ENCODE peak calls at places on chromosomes 3 and 15, in ten cellular contexts. M is AG09309; W is activated T-cell treated with anti-CD3 and anti-CD28 coated beads for 24 hours; O is fibroblast of gingiva; Q is stimulated activated CD8-positive, alpha-beta memory T cell treated with anti-CD3 and anti-CD28 coated beads, Interleukin-4, amount 100 ng/mL, for 1 hour; K is left ventricle myocardium superior; V is A549; U is fibroblast of the aortic adventitia; J is bronchial epithelial cell; N is nephron progenitor cell. A is an unnamed sample.
A peak's percentile ranks its signal among the peaks of the same experiment; 100 is the strongest.

GRCh38 chr3:57048728-57049127 is 11.7 kb upstream of the SPATA12 start:
- DNase-seq in M (no peak), W (no peak), O (no peak), Q (no peak), K (no peak), V (no peak), U (no peak), J (peak; percentile 27), N (no peak), A (no peak)

GRCh38 chr15:89645680-89646079 is 9.6 kb downstream of the KIF7 start:
- DNase-seq in M (no peak), W (no peak), O (no peak), Q (no peak), K (no peak), V (no peak), U (no peak), J (no peak), N (no peak), A (no peak)

GRCh38 chr3:187946031-187946691 is 200.9 kb upstream of the BCL6 start:
- DNase-seq in M (no peak), W (no peak), O (peak; percentile 61), Q (no peak), K (no peak), V (no peak), U (peak; percentile 68), J (peak; percentile 26), N (no peak), A (no peak)

GRCh38 chr3:179452872-179453271 is 1.6 kb upstream of the GNB4 start:
- DNase-seq in M (no peak), W (no peak), O (no peak), Q (no peak), K (no peak), V (no peak), U (no peak), J (no peak), N (no peak), A (no peak)

GRCh38 chr3:49715611-49716121 is 3.8 kb downstream of the AMIGO3 start:
- DNase-seq in M (no peak), W (no peak), O (no peak), Q (no peak), K (peak; percentile 20), V (no peak), U (no peak), J (no peak), N (no peak), A (peak; percentile 64)

GRCh38 chr3:148532326-148532725 is 165.4 kb upstream of the AGTR1 start:
- DNase-seq in M (no peak), W (no peak), O (no peak), Q (no peak), K (no peak), V (no peak), U (peak; percentile 8), J (no peak), N (no peak), A (no peak)

GRCh38 chr15:42156266-42156922 is at the start of gene PLA2G4F:
- DNase-seq in M (no peak), W (no peak), O (no peak), Q (no peak), K (peak; percentile 51), V (no peak), U (no peak), J (peak; percentile 71), N (no peak), A (no peak)

GRCh38 chr3:9247361-9248231 is 1.9 kb downstream of the SRGAP3 start:
- DNase-seq in M (no peak), W (no peak), O (no peak), Q (no peak), K (no peak), V (no peak), U (no peak), J (peak; percentile 19), N (no peak), A (peak; percentile 81)

GRCh38 chr3:66253790-66254620 is 33.2 kb downstream of the SLC25A26 start:
- DNase-seq in M (no peak), W (no peak), O (peak; percentile 28), Q (no peak), K (no peak), V (no peak), U (peak; percentile 71), J (peak; percentile 52), N (no peak), A (no peak)

GRCh38 chr3:11692251-11692813 is 48.6 kb upstream of the VGLL4 start:
- DNase-seq in M (no peak), W (no peak), O (no peak), Q (no peak), K (no peak), V (no peak), U (no peak), J (no peak), N (no peak), A (no peak)

GRCh38 chr3:5080779-5081550 is 41.1 kb upstream of the ARL8B start:
- DNase-seq in M (no peak), W (no peak), O (no peak), Q (no peak), K (no peak), V (no peak), U (no peak), J (no peak), N (no peak), A (no peak)

GRCh38 chr3:12768579-12769527 is 9.8 kb upstream of the TMEM40 start:
- DNase-seq in M (no peak), W (no peak), O (no peak), Q (no peak), K (peak; percentile 47), V (no peak), U (no peak), J (no peak), N (no peak), A (no peak)

GRCh38 chr3:134956395-134956794 is 161.3 kb downstream of the EPHB1 start:
- DNase-seq in M (no peak), W (no peak), O (no peak), Q (no peak), K (no peak), V (no peak), U (no peak), J (no peak), N (no peak), A (no peak)

GRCh38 chr15:46131876-46132275 is 497.0 kb downstream of the SQOR start:
- DNase-seq in M (no peak), W (no peak), O (no peak), Q (no peak), K (no peak), V (no peak), U (no peak), J (no peak), N (no peak), A (no peak)

GRCh38 chr3:114214542-114215341 is 22.6 kb downstream of the ZNF80 start:
- DNase-seq in M (no peak), W (peak; percentile 37), O (no peak), Q (peak; percentile 5), K (no peak), V (no peak), U (no peak), J (no peak), N (no peak), A (no peak)

GRCh38 chr15:67762610-67763368 is 62.5 kb upstream of the SKOR1 start:
- DNase-seq in M (peak; percentile 31), W (peak; percentile 54), O (peak; percentile 47), Q (no peak), K (no peak), V (no peak), U (no peak), J (no peak), N (no peak), A (no peak)

A was measured in kidney.